ENCODE peak calls at places on chromosomes 12 and 14, in seven cellular contexts. One of them, this sample, is unnamed.

GRCh38 chr12:67937822-67938221 is 51.4 kb upstream of the IFNG-AS1 start:
- DNase-seq in progenitor cell of endocrine pancreas: no peak
- DNase-seq in psoas muscle: no peak
- DNase-seq in activated CD8-positive, alpha-beta T cell treated with anti-CD3 and anti-CD28 coated beads for 36 hours: no peak
- DNase-seq in lower leg skin: no peak
- DNase-seq in Panc1: no peak
- DNase-seq in Peyer's patch: no peak
- DNase-seq in this sample: no peak

GRCh38 chr12:51202650-51203198 is 15.1 kb downstream of the POU6F1 start:
- DNase-seq in progenitor cell of endocrine pancreas: no peak
- DNase-seq in psoas muscle: no peak
- DNase-seq in activated CD8-positive, alpha-beta T cell treated with anti-CD3 and anti-CD28 coated beads for 36 hours: no peak
- DNase-seq in lower leg skin: no peak
- DNase-seq in Panc1: no peak
- DNase-seq in Peyer's patch: no peak
- DNase-seq in this sample: no peak

GRCh38 chr12:120972870-120973543 is 5.3 kb upstream of the HNF1A start:
- DNase-seq in progenitor cell of endocrine pancreas: no peak
- DNase-seq in psoas muscle: no peak
- DNase-seq in activated CD8-positive, alpha-beta T cell treated with anti-CD3 and anti-CD28 coated beads for 36 hours: no peak
- DNase-seq in lower leg skin: no peak
- DNase-seq in Panc1: no peak
- DNase-seq in Peyer's patch: no peak
- DNase-seq in this sample: no peak

GRCh38 chr12:56104815-56105476 is 587 bp downstream of the PA2G4 start:
- DNase-seq in progenitor cell of endocrine pancreas: no peak
- DNase-seq in psoas muscle: peak
- DNase-seq in activated CD8-positive, alpha-beta T cell treated with anti-CD3 and anti-CD28 coated beads for 36 hours: peak
- DNase-seq in lower leg skin: no peak
- DNase-seq in Panc1: no peak
- DNase-seq in Peyer's patch: no peak
- DNase-seq in this sample: no peak

GRCh38 chr14:52391866-52392600 is 77.9 kb downstream of the PTGER2 start:
- DNase-seq in progenitor cell of endocrine pancreas: no peak
- DNase-seq in psoas muscle: no peak
- DNase-seq in activated CD8-positive, alpha-beta T cell treated with anti-CD3 and anti-CD28 coated beads for 36 hours: no peak
- DNase-seq in lower leg skin: no peak
- DNase-seq in Panc1: no peak
- DNase-seq in Peyer's patch: no peak
- DNase-seq in this sample: no peak

GRCh38 chr12:6345319-6346071 is 3.6 kb upstream of the TNFRSF1A start:
- DNase-seq in progenitor cell of endocrine pancreas: no peak
- DNase-seq in psoas muscle: no peak
- DNase-seq in activated CD8-positive, alpha-beta T cell treated with anti-CD3 and anti-CD28 coated beads for 36 hours: peak
- DNase-seq in lower leg skin: no peak
- DNase-seq in Panc1: no peak
- DNase-seq in Peyer's patch: peak
- DNase-seq in this sample: no peak

GRCh38 chr12:113862570-113863454 is 103.3 kb downstream of the RBM19 start:
- DNase-seq in progenitor cell of endocrine pancreas: no peak
- DNase-seq in psoas muscle: no peak
- DNase-seq in activated CD8-positive, alpha-beta T cell treated with anti-CD3 and anti-CD28 coated beads for 36 hours: peak
- DNase-seq in lower leg skin: no peak
- DNase-seq in Panc1: no peak
- DNase-seq in Peyer's patch: no peak
- DNase-seq in this sample: no peak

GRCh38 chr12:124045671-124046070 is 72.7 kb downstream of the ZNF664 start:
- DNase-seq in progenitor cell of endocrine pancreas: no peak
- DNase-seq in psoas muscle: no peak
- DNase-seq in activated CD8-positive, alpha-beta T cell treated with anti-CD3 and anti-CD28 coated beads for 36 hours: no peak
- DNase-seq in lower leg skin: no peak
- DNase-seq in Panc1: no peak
- DNase-seq in Peyer's patch: no peak
- DNase-seq in this sample: no peak

GRCh38 chr14:85300119-85300518 is 229.8 kb upstream of the FLRT2 start:
- DNase-seq in progenitor cell of endocrine pancreas: no peak
- DNase-seq in psoas muscle: no peak
- DNase-seq in activated CD8-positive, alpha-beta T cell treated with anti-CD3 and anti-CD28 coated beads for 36 hours: no peak
- DNase-seq in lower leg skin: no peak
- DNase-seq in Panc1: no peak
- DNase-seq in Peyer's patch: no peak
- DNase-seq in this sample: no peak

GRCh38 chr14:22807432-22808087 is 7.7 kb downstream of the SLC7A7 start:
- DNase-seq in progenitor cell of endocrine pancreas: no peak
- DNase-seq in psoas muscle: no peak
- DNase-seq in activated CD8-positive, alpha-beta T cell treated with anti-CD3 and anti-CD28 coated beads for 36 hours: no peak
- DNase-seq in lower leg skin: no peak
- DNase-seq in Panc1: no peak
- DNase-seq in Peyer's patch: no peak
- DNase-seq in this sample: no peak

GRCh38 chr12:85680881-85681280 is 155.3 kb downstream of the RASSF9 start:
- DNase-seq in progenitor cell of endocrine pancreas: no peak
- DNase-seq in psoas muscle: no peak
- DNase-seq in activated CD8-positive, alpha-beta T cell treated with anti-CD3 and anti-CD28 coated beads for 36 hours: no peak
- DNase-seq in lower leg skin: no peak
- DNase-seq in Panc1: no peak
- DNase-seq in Peyer's patch: no peak
- DNase-seq in this sample: no peak

GRCh38 chr12:80752464-80752863 is 35.8 kb downstream of the MYF5 start:
- DNase-seq in progenitor cell of endocrine pancreas: no peak
- DNase-seq in psoas muscle: no peak
- DNase-seq in activated CD8-positive, alpha-beta T cell treated with anti-CD3 and anti-CD28 coated beads for 36 hours: no peak
- DNase-seq in lower leg skin: no peak
- DNase-seq in Panc1: no peak
- DNase-seq in Peyer's patch: no peak
- DNase-seq in this sample: no peak

GRCh38 chr12:119540476-119540875 is 53.1 kb upstream of the TMEM233 start:
- DNase-seq in progenitor cell of endocrine pancreas: no peak
- DNase-seq in psoas muscle: no peak
- DNase-seq in activated CD8-positive, alpha-beta T cell treated with anti-CD3 and anti-CD28 coated beads for 36 hours: no peak
- DNase-seq in lower leg skin: no peak
- DNase-seq in Panc1: no peak
- DNase-seq in Peyer's patch: no peak
- DNase-seq in this sample: no peak

GRCh38 chr12:132711169-132711843 is 664 bp downstream of the PGAM5 start:
- DNase-seq in progenitor cell of endocrine pancreas: peak
- DNase-seq in psoas muscle: no peak
- DNase-seq in activated CD8-positive, alpha-beta T cell treated with anti-CD3 and anti-CD28 coated beads for 36 hours: peak
- DNase-seq in lower leg skin: no peak
- DNase-seq in Panc1: no peak
- DNase-seq in Peyer's patch: peak
- DNase-seq in this sample: no peak

GRCh38 chr14:32545109-32545857 is 216.2 kb downstream of the AKAP6 start:
- DNase-seq in progenitor cell of endocrine pancreas: no peak
- DNase-seq in psoas muscle: no peak
- DNase-seq in activated CD8-positive, alpha-beta T cell treated with anti-CD3 and anti-CD28 coated beads for 36 hours: no peak
- DNase-seq in lower leg skin: no peak
- DNase-seq in Panc1: no peak
- DNase-seq in Peyer's patch: no peak
- DNase-seq in this sample: no peak

GRCh38 chr12:106675651-106676435 is 93.0 kb downstream of the RFX4 start:
- DNase-seq in progenitor cell of endocrine pancreas: no peak
- DNase-seq in psoas muscle: no peak
- DNase-seq in activated CD8-positive, alpha-beta T cell treated with anti-CD3 and anti-CD28 coated beads for 36 hours: no peak
- DNase-seq in lower leg skin: peak
- DNase-seq in Panc1: no peak
- DNase-seq in Peyer's patch: no peak
- DNase-seq in this sample: no peak

GRCh38 chr14:24157331-24157730 is 3.7 kb upstream of the IRF9 start:
- DNase-seq in progenitor cell of endocrine pancreas: no peak
- DNase-seq in psoas muscle: no peak
- DNase-seq in activated CD8-positive, alpha-beta T cell treated with anti-CD3 and anti-CD28 coated beads for 36 hours: no peak
- DNase-seq in lower leg skin: no peak
- DNase-seq in Panc1: no peak
- DNase-seq in Peyer's patch: no peak
- DNase-seq in this sample: no peak

GRCh38 chr12:93521225-93521854 is 51.1 kb upstream of the SOCS2 start:
- DNase-seq in progenitor cell of endocrine pancreas: no peak
- DNase-seq in psoas muscle: no peak
- DNase-seq in activated CD8-positive, alpha-beta T cell treated with anti-CD3 and anti-CD28 coated beads for 36 hours: no peak
- DNase-seq in lower leg skin: no peak
- DNase-seq in Panc1: no peak
- DNase-seq in Peyer's patch: no peak
- DNase-seq in this sample: no peak

DNA sequence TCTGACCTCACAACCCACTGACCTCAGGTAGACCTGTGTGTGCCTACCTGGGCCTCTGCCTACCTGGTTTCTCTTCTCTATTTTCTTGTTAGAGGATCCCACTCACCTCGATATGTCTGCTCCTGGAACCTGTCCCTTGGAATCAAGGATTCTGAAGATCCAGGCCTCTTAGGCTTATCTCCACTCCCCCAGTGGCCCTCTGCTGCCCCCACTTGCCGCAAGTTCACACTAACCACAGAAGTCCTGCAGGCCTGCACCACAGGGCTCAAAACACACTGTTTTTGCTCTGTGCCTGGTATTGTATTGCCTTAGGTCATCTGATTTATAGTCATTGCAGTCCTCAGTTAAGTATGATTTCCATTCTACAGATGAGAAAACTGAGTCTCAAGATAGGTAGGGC is 15.3 kb upstream of the NRXN3 start:
- DNase-seq in progenitor cell of endocrine pancreas: no peak
- DNase-seq in psoas muscle: no peak
- DNase-seq in activated CD8-positive, alpha-beta T cell treated with anti-CD3 and anti-CD28 coated beads for 36 hours: no peak
- DNase-seq in lower leg skin: no peak
- DNase-seq in Panc1: no peak
- DNase-seq in Peyer's patch: no peak
- DNase-seq in this sample: no peak
- TF ChIP-seq CTCF in progenitor cell of endocrine pancreas: peak
- TF ChIP-seq CTCF in psoas muscle: no peak
- TF ChIP-seq CTCF in activated CD8-positive, alpha-beta T cell treated with anti-CD3 and anti-CD28 coated beads for 36 hours: no peak
- TF ChIP-seq CTCF in lower leg skin: no peak
- TF ChIP-seq CTCF in Panc1: peak
- TF ChIP-seq CTCF in Peyer's patch: no peak
- TF ChIP-seq CTCF in this sample: no peak

DNA sequence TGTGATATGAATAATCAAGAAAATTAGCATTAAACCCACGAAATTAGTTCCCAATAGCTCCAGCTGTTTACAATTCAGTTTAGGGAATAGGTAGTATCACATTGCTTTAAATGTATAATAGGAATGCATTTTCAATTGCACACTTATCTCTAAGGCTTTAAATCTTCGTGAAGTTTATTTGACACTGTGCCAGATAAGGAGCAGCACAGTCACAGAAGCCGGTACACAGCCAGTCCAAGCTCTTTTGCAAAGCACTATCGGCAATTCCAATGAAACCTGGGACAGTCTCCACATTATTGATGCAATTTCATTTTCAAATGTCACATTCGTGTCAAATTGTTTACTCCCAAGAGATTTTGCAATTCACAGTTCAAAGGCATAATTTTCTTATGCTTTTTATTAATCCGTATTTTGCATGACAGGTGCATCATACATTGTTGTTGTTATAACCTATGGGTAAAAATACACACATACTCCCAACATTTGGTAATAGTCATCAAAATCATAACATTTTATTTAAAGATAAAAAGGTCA is 602.8 kb downstream of the RPS29 start:
- DNase-seq in progenitor cell of endocrine pancreas: no peak
- DNase-seq in psoas muscle: no peak
- DNase-seq in activated CD8-positive, alpha-beta T cell treated with anti-CD3 and anti-CD28 coated beads for 36 hours: no peak
- DNase-seq in lower leg skin: no peak
- DNase-seq in Panc1: no peak
- DNase-seq in Peyer's patch: no peak
- DNase-seq in this sample: no peak
- TF ChIP-seq CTCF in progenitor cell of endocrine pancreas: no peak
- TF ChIP-seq CTCF in psoas muscle: no peak
- TF ChIP-seq CTCF in activated CD8-positive, alpha-beta T cell treated with anti-CD3 and anti-CD28 coated beads for 36 hours: no peak
- TF ChIP-seq CTCF in lower leg skin: no peak
- TF ChIP-seq CTCF in Panc1: no peak
- TF ChIP-seq CTCF in Peyer's patch: no peak
- TF ChIP-seq CTCF in this sample: no peak

GRCh38 chr12:110933326-110933974 is 13.1 kb upstream of the MYL2 start:
- DNase-seq in progenitor cell of endocrine pancreas: no peak
- DNase-seq in psoas muscle: no peak
- DNase-seq in activated CD8-positive, alpha-beta T cell treated with anti-CD3 and anti-CD28 coated beads for 36 hours: no peak
- DNase-seq in lower leg skin: peak
- DNase-seq in Panc1: no peak
- DNase-seq in Peyer's patch: no peak
- DNase-seq in this sample: no peak

GRCh38 chr12:110930348-110931314 is 10.3 kb upstream of the MYL2 start:
- DNase-seq in progenitor cell of endocrine pancreas: no peak
- DNase-seq in psoas muscle: no peak
- DNase-seq in activated CD8-positive, alpha-beta T cell treated with anti-CD3 and anti-CD28 coated beads for 36 hours: no peak
- DNase-seq in lower leg skin: peak
- DNase-seq in Panc1: no peak
- DNase-seq in Peyer's patch: no peak
- DNase-seq in this sample: no peak

GRCh38 chr12:110934093-110934852 is 13.9 kb upstream of the MYL2 start:
- DNase-seq in progenitor cell of endocrine pancreas: no peak
- DNase-seq in psoas muscle: peak
- DNase-seq in activated CD8-positive, alpha-beta T cell treated with anti-CD3 and anti-CD28 coated beads for 36 hours: no peak
- DNase-seq in lower leg skin: peak
- DNase-seq in Panc1: no peak
- DNase-seq in Peyer's patch: no peak
- DNase-seq in this sample: no peak

GRCh38 chr12:110931315-110931728 is 10.9 kb upstream of the MYL2 start:
- DNase-seq in progenitor cell of endocrine pancreas: no peak
- DNase-seq in psoas muscle: peak
- DNase-seq in activated CD8-positive, alpha-beta T cell treated with anti-CD3 and anti-CD28 coated beads for 36 hours: no peak
- DNase-seq in lower leg skin: peak
- DNase-seq in Panc1: no peak
- DNase-seq in Peyer's patch: no peak
- DNase-seq in this sample: no peak

GRCh38 chr12:110932048-110932447 is 11.7 kb upstream of the MYL2 start:
- DNase-seq in progenitor cell of endocrine pancreas: no peak
- DNase-seq in psoas muscle: no peak
- DNase-seq in activated CD8-positive, alpha-beta T cell treated with anti-CD3 and anti-CD28 coated beads for 36 hours: peak
- DNase-seq in lower leg skin: peak
- DNase-seq in Panc1: no peak
- DNase-seq in Peyer's patch: no peak
- DNase-seq in this sample: no peak
- TF ChIP-seq CTCF in progenitor cell of endocrine pancreas: peak
- TF ChIP-seq CTCF in psoas muscle: no peak
- TF ChIP-seq CTCF in activated CD8-positive, alpha-beta T cell treated with anti-CD3 and anti-CD28 coated beads for 36 hours: peak
- TF ChIP-seq CTCF in lower leg skin: no peak
- TF ChIP-seq CTCF in Panc1: peak
- TF ChIP-seq CTCF in Peyer's patch: no peak
- TF ChIP-seq CTCF in this sample: no peak

GRCh38 chr12:89928467-89928866 is 219.8 kb upstream of the ATP2B1 start:
- DNase-seq in progenitor cell of endocrine pancreas: no peak
- DNase-seq in psoas muscle: no peak
- DNase-seq in activated CD8-positive, alpha-beta T cell treated with anti-CD3 and anti-CD28 coated beads for 36 hours: no peak
- DNase-seq in lower leg skin: no peak
- DNase-seq in Panc1: no peak
- DNase-seq in Peyer's patch: no peak
- DNase-seq in this sample: no peak

GRCh38 chr12:89936631-89937030 is 228.0 kb upstream of the ATP2B1 start:
- DNase-seq in progenitor cell of endocrine pancreas: no peak
- DNase-seq in psoas muscle: no peak
- DNase-seq in activated CD8-positive, alpha-beta T cell treated with anti-CD3 and anti-CD28 coated beads for 36 hours: no peak
- DNase-seq in lower leg skin: no peak
- DNase-seq in Panc1: no peak
- DNase-seq in Peyer's patch: no peak
- DNase-seq in this sample: no peak

GRCh38 chr12:89935850-89936249 is 227.2 kb upstream of the ATP2B1 start:
- DNase-seq in progenitor cell of endocrine pancreas: no peak
- DNase-seq in psoas muscle: no peak
- DNase-seq in activated CD8-positive, alpha-beta T cell treated with anti-CD3 and anti-CD28 coated beads for 36 hours: no peak
- DNase-seq in lower leg skin: no peak
- DNase-seq in Panc1: no peak
- DNase-seq in Peyer's patch: no peak
- DNase-seq in this sample: no peak

GRCh38 chr12:89932950-89933349 is 224.3 kb upstream of the ATP2B1 start:
- DNase-seq in progenitor cell of endocrine pancreas: no peak
- DNase-seq in psoas muscle: no peak
- DNase-seq in activated CD8-positive, alpha-beta T cell treated with anti-CD3 and anti-CD28 coated beads for 36 hours: peak
- DNase-seq in lower leg skin: no peak
- DNase-seq in Panc1: no peak
- DNase-seq in Peyer's patch: no peak
- DNase-seq in this sample: no peak

GRCh38 chr12:89933911-89934310 is 225.3 kb upstream of the ATP2B1 start:
- DNase-seq in progenitor cell of endocrine pancreas: no peak
- DNase-seq in psoas muscle: no peak
- DNase-seq in activated CD8-positive, alpha-beta T cell treated with anti-CD3 and anti-CD28 coated beads for 36 hours: no peak
- DNase-seq in lower leg skin: no peak
- DNase-seq in Panc1: no peak
- DNase-seq in Peyer's patch: no peak
- DNase-seq in this sample: no peak
- TF ChIP-seq CTCF in progenitor cell of endocrine pancreas: no peak
- TF ChIP-seq CTCF in psoas muscle: no peak
- TF ChIP-seq CTCF in activated CD8-positive, alpha-beta T cell treated with anti-CD3 and anti-CD28 coated beads for 36 hours: no peak
- TF ChIP-seq CTCF in lower leg skin: no peak
- TF ChIP-seq CTCF in Panc1: no peak
- TF ChIP-seq CTCF in Peyer's patch: no peak
- TF ChIP-seq CTCF in this sample: no peak